ENCODE peak calls at places on chromosomes 3 and 15, in five cellular contexts. A is stimulated activated naive CD8-positive, alpha-beta T cell treated with anti-CD3 and anti-CD28 coated beads, Interleukin-15, Interleukin-2, amounts not matched to agents 100 U/mL and 50 U/mL, for 24 hours; K is psoas muscle; O is naive thymus-derived CD8-positive, alpha-beta T cell; B is fibroblast of gingiva. G is an unnamed sample.

GRCh38 chr15:66483131-66483566 is 14.4 kb downstream of the SNAPC5 start:
- DNase-seq in B (peak), O (no peak), K (peak), A (no peak), G (peak)

GRCh38 chr3:114380233-114380645 is 86.4 kb downstream of the TIGIT start:
- DNase-seq in K (peak), O (no peak), A (no peak), B (peak), G (peak)

GRCh38 chr15:69573815-69574472 is 121.3 kb downstream of the RPLP1 start:
- DNase-seq in A (peak), B (no peak), K (no peak), O (no peak), G (no peak)

GRCh38 chr15:37698679-37699078 is 235.8 kb upstream of the TMCO5A start:
- DNase-seq in B (peak), K (no peak), A (no peak), O (no peak), G (peak)

GRCh38 chr3:127777332-127777731 is 45.0 kb downstream of the MGLL start:
- DNase-seq in K (no peak), B (no peak), A (no peak), O (no peak), G (no peak)

GRCh38 chr3:100992086-100993033 is 861 bp downstream of the ABI3BP start:
- DNase-seq in A (no peak), O (no peak), K (no peak), B (peak), G (peak)

GRCh38 chr15:29805043-29805707 is 17.1 kb downstream of the TJP1 start:
- DNase-seq in A (no peak), O (no peak), B (peak), K (no peak), G (peak)

GRCh38 chr3:71087109-71088018 is 496.2 kb downstream of the FOXP1 start:
- DNase-seq in K (no peak), B (peak), O (peak), A (no peak), G (peak)

GRCh38 chr15:57387644-57388076 is 11.4 kb downstream of the CGNL1 start:
- DNase-seq in B (no peak), O (no peak), K (no peak), A (no peak), G (no peak)

GRCh38 chr3:29618395-29619291 is 337.8 kb downstream of the RBMS3 start:
- DNase-seq in B (peak), A (no peak), K (no peak), O (no peak), G (peak)

GRCh38 chr3:16840111-16840444 is 44.7 kb upstream of the PLCL2 start:
- DNase-seq in O (no peak), A (no peak), K (no peak), B (no peak), G (no peak)

GRCh38 chr15:50182233-50183013 is 427 bp downstream of the SLC27A2 start:
- DNase-seq in A (peak), K (no peak), O (no peak), B (peak), G (peak)

GRCh38 chr3:55543228-55543627 is 56.1 kb upstream of the WNT5A start:
- DNase-seq in B (no peak), A (no peak), O (no peak), K (no peak), G (no peak)

GRCh38 chr3:153400641-153401040 is 238.6 kb downstream of the RAP2B start:
- DNase-seq in A (no peak), O (no peak), B (no peak), K (no peak), G (no peak)

GRCh38 chr3:67381667-67382272 is 272.6 kb downstream of the SUCLG2 start:
- DNase-seq in B (peak), A (peak), K (no peak), O (peak), G (peak)

GRCh38 chr3:12395349-12396012 is 88.8 kb upstream of the TSEN2 start:
- DNase-seq in A (no peak), O (no peak), K (no peak), B (no peak), G (peak)

GRCh38 chr3:185852562-185853135 is 27.8 kb upstream of the IGF2BP2 start:
- DNase-seq in A (no peak), B (peak), K (no peak), O (no peak), G (peak)

GRCh38 chr3:30855390-30855789 is 39.1 kb downstream of the GADL1 start:
- DNase-seq in A (no peak), B (peak), O (no peak), K (no peak), G (peak)

GRCh38 chr3:93910085-93910484 is 63.6 kb downstream of the PROS1 start:
- DNase-seq in O (no peak), B (peak), K (no peak), A (no peak), G (no peak)

GRCh38 chr3:193677734-193678133 is 84.7 kb downstream of the OPA1 start:
- DNase-seq in A (no peak), O (no peak), B (no peak), K (no peak), G (no peak)

GRCh38 chr3:157300091-157300490 is 136.6 kb upstream of the PTX3 start:
- DNase-seq in B (peak), A (no peak), O (no peak), K (no peak), G (peak)

GRCh38 chr15:48596415-48596814 is 49.1 kb downstream of the FBN1 start:
- DNase-seq in A (no peak), B (peak), K (no peak), O (no peak), G (peak)

GRCh38 chr3:114104414-114104813 is 47.9 kb downstream of the QTRT2 start:
- DNase-seq in A (no peak), O (no peak), B (no peak), K (no peak), G (no peak)

GRCh38 chr15:69591905-69592508 is 139.4 kb downstream of the RPLP1 start:
- DNase-seq in K (no peak), B (no peak), O (no peak), A (no peak), G (no peak)

GRCh38 chr3:120487079-120487693 is 36.4 kb upstream of the FSTL1 start:
- DNase-seq in B (peak), K (peak), A (no peak), O (no peak), G (peak)

GRCh38 chr3:103167850-103168249 is 733.0 kb downstream of the ZPLD1 start:
- DNase-seq in A (no peak), K (no peak), B (no peak), O (no peak), G (no peak)

G was measured in AG10803.